ENCODE peak calls at places on chromosomes 13 and 19, in four cellular contexts. J is AG04449, N is activated B cell treated with CpG ODN at 0.5 μM for 24 hours, X is transverse colon. L is an unnamed sample.

GRCh38 chr19:17243340-17243853 is 2.3 kb downstream of the NR2F6 start:
- DNase-seq in J (no peak), N (no peak), X (peak), L (no peak)

GRCh38 chr19:19597809-19598306 is 20.6 kb downstream of the PBX4 start:
- DNase-seq in X (no peak), N (no peak), J (no peak), L (no peak)

GRCh38 chr13:56975647-56976046 is 165.1 kb upstream of the PRR20A start:
- DNase-seq in J (no peak), N (no peak), X (no peak), L (no peak)

GRCh38 chr13:106446011-106446410 is 89.5 kb downstream of the EFNB2 start:
- DNase-seq in J (no peak), X (no peak), N (no peak), L (no peak)

GRCh38 chr19:28546148-28546685 is 666.7 kb downstream of the UQCRFS1 start:
- DNase-seq in J (no peak), N (no peak), X (no peak), L (no peak)

GRCh38 chr13:106213028-106213427 is 322.4 kb downstream of the EFNB2 start:
- DNase-seq in N (no peak), X (no peak), J (no peak), L (no peak)

GRCh38 chr13:110949116-110949515 is 34.2 kb upstream of the ANKRD10 start:
- DNase-seq in J (no peak), X (no peak), N (no peak), L (no peak)

GRCh38 chr19:2906631-2907195 is 6.0 kb downstream of the ZNF57 start:
- DNase-seq in X (no peak), N (no peak), J (no peak), L (no peak)

GRCh38 chr19:12703056-12703455 is 6.6 kb upstream of the FBXW9 start:
- DNase-seq in N (no peak), J (no peak), X (no peak), L (no peak)

GRCh38 chr13:75705395-75705794 is 69.3 kb downstream of the LMO7 start:
- DNase-seq in N (no peak), X (no peak), J (no peak), L (no peak)

GRCh38 chr19:11331502-11331901 is 8.0 kb downstream of the RAB3D start:
- DNase-seq in N (no peak), J (no peak), X (no peak), L (no peak)

GRCh38 chr13:48132961-48133360 is 38.1 kb upstream of the MED4 start:
- DNase-seq in N (no peak), X (no peak), J (no peak), L (no peak)

GRCh38 chr13:61531383-61532065 is 115.9 kb upstream of the PCDH20 start:
- DNase-seq in X (no peak), N (no peak), J (no peak), L (no peak)

GRCh38 chr13:42760949-42761348 is 20.4 kb upstream of the FAM216B start:
- DNase-seq in N (no peak), J (no peak), X (no peak), L (no peak)

GRCh38 chr13:71643466-71643865 is 223.5 kb downstream of the DACH1 start:
- DNase-seq in X (no peak), J (no peak), N (no peak), L (no peak)

GRCh38 chr13:94968040-94968756 is 255.9 kb upstream of the SOX21 start:
- DNase-seq in X (no peak), N (no peak), J (no peak), L (no peak)

GRCh38 chr19:9917322-9917721 is 19.0 kb downstream of the OLFM2 start:
- DNase-seq in J (no peak), X (no peak), N (no peak), L (no peak)

GRCh38 chr19:38682872-38683392 is 35.5 kb downstream of the ACTN4 start:
- DNase-seq in X (no peak), N (no peak), J (no peak), L (no peak)

GRCh38 chr13:48562296-48563066 is 29.6 kb upstream of the RCBTB2 start:
- DNase-seq in X (peak), N (no peak), J (no peak), L (no peak)

GRCh38 chr13:36362251-36362650 is 16.1 kb upstream of the SPART start:
- DNase-seq in N (no peak), J (no peak), X (no peak), L (no peak)

GRCh38 chr19:39829702-39830275 is 4.2 kb downstream of the DYRK1B start:
- DNase-seq in J (no peak), N (no peak), X (no peak), L (peak)

GRCh38 chr13:31038834-31039552 is 106.5 kb downstream of the TEX26 start:
- DNase-seq in J (no peak), N (no peak), X (no peak), L (no peak)

GRCh38 chr19:3163943-3164342 is 14.6 kb upstream of the S1PR4 start:
- DNase-seq in J (no peak), N (no peak), X (no peak), L (no peak)

GRCh38 chr19:16670291-16670690 is 9.4 kb downstream of the TMEM38A start:
- DNase-seq in J (no peak), N (no peak), X (no peak), L (no peak)

GRCh38 chr13:39364797-39365468 is 238.1 kb downstream of the LHFPL6 start:
- DNase-seq in N (no peak), J (no peak), X (no peak), L (no peak)

GRCh38 chr19:40549007-40549708 is 27.5 kb upstream of the SHKBP1 start:
- DNase-seq in X (peak), N (peak), J (no peak), L (no peak)

GRCh38 chr19:1237754-1238372 is at the start of gene CBARP:
- DNase-seq in X (no peak), N (peak), J (no peak), L (no peak)

GRCh38 chr19:16851031-16851712 is 22.0 kb downstream of the SIN3B start:
- DNase-seq in X (no peak), N (no peak), J (no peak), L (no peak)

GRCh38 chr13:47463726-47464125 is 537.3 kb downstream of the SUCLA2 start:
- DNase-seq in J (no peak), N (no peak), X (no peak), L (no peak)

DNA sequence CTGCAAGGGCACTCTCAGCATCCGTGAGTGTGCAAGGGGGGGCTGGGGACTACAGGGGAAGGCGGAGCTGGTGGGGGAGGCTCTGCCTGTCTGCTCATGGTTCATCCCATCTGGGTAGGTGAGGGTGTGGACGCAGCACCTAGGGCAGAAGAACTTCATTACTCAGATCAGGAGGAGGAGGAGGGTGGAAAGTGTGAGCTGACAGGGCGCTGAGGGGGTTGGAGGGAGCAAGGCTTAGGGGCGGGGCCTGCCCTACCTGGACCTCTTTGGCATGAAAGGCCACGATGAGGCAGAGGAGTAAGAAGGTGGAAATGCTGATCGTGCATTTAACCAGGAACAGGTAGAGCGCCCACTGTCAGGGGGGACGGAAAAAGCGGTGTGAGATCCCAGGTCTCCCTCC is 4.5 kb downstream of the KCNN4 start:
- DNase-seq in N (no peak), X (no peak), J (no peak), L (no peak)
- TF ChIP-seq CTCF in N (no peak), X (no peak), J (no peak), L (no peak)

DNA sequence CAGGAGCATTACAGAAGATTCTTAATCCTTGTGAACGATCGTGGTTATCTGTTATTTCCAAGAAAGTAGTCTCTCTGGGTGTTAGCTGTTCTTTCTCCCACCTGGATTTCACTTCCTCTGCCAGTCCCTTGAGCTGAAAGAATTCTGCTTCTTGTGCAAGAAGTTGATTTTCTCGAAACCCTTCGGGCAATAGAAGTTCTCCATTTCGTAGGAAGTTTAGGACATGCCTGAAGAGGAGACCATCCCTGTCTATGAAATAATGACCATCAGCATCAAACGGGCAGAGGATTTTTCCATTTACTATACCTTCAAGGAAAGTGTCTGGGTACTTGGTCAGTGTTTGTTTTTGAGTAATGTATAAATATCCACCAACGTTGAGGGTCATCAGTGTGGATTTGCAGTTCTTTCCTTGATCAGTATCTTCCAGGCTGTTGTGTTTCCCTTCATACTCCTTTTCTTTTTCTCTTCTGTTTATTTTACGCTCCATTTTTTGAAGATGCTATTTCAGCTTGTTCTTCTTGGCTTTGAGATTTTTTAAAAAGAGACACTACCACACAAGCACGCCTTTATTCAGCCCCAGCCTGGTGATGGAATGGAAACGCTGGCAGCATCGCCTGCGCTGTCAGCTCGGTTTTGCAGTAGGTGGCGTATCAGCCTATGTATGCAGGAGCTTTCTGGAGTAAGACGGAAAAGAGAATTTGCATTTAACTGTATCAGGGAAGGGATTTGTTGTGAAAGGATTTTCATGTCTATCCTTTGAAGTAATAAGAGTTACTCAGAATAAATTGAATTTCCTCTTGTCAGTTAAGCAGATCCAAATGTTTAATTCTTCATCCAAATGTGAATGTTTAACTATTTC is 6.5 kb downstream of the KCTD4 start:
- DNase-seq in N (no peak), X (peak), J (no peak), L (no peak)
- TF ChIP-seq CTCF in N (no peak), X (no peak), J (no peak), L (no peak)

DNA sequence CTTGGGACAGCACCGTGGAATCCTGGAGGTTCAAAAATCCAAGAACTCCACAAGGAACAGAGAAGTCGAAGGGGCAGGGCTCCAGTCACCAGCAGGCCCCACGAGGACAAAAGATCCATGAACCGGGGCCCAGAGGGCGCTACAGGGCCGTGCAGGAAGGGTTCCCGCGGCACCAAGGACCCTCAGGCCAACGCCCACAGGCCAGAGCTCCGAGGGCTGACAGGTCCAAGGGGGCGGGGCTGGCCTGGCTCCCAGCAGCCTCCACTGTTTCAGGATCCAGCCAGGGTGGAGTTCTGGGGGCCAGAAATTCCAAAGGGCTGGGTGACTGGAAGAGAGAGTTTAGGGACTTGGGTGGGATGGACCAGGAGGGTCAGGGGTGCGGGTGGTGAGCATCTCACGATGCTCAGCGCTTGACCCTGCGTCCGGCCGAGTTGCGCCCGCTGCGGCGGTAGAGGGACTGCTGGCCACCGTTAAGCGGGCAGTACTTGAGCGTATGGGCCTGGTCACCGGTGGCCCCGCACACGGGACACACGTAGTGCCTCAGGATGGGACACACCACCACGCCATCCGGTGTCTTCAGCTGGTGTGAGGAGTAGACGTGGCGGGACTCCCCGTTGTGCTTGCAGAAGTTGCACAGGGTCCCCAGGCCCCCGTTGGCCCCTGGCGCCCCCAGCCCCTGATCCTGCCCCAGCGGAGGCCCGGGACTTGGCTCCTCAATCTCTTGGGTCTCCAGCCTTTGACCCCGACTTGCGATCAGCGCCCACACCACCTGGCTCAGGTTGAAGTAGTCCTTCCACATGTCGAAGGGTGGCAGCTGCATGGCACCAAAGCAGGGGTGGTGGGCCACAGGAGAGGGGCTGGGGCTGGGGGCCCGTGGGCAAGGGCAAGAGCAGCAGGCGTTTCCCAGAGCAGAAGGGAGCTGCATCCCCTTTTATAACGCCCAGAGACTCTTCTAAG is at the start of gene NANOS2:
- DNase-seq in N (no peak), J (no peak), X (no peak), L (no peak)
- TF ChIP-seq CTCF in N (no peak), J (no peak), X (no peak), L (no peak)

GRCh38 chr19:48203794-48204628 is 33.5 kb downstream of the ZSWIM9 start:
- DNase-seq in X (peak), N (peak), J (peak), L (peak)
- TF ChIP-seq CTCF in X (no peak), N (no peak), J (no peak), L (no peak)

GRCh38 chr19:51520710-51521109 is 10.8 kb downstream of the SIGLEC6 start:
- DNase-seq in J (no peak), X (no peak), N (no peak), L (no peak)

GRCh38 chr19:51521796-51522195 is 9.7 kb downstream of the SIGLEC6 start:
- DNase-seq in N (no peak), X (no peak), J (no peak), L (no peak)

GRCh38 chr19:51524661-51525264 is 6.7 kb downstream of the SIGLEC6 start:
- DNase-seq in N (no peak), J (no peak), X (no peak), L (no peak)

GRCh38 chr19:51525731-51526130 is 5.7 kb downstream of the SIGLEC6 start:
- DNase-seq in X (no peak), N (no peak), J (no peak), L (no peak)

GRCh38 chr19:51521357-51521756 is 10.1 kb downstream of the SIGLEC6 start:
- DNase-seq in J (no peak), X (no peak), N (no peak), L (no peak)
- TF ChIP-seq CTCF in J (no peak), X (no peak), N (no peak), L (no peak)

GRCh38 chr19:4624733-4625362 is 14.5 kb upstream of the TNFAIP8L1 start:
- DNase-seq in J (no peak), N (no peak), X (no peak), L (no peak)
- TF ChIP-seq CTCF in J (peak), N (no peak), X (no peak), L (no peak)

DNA sequence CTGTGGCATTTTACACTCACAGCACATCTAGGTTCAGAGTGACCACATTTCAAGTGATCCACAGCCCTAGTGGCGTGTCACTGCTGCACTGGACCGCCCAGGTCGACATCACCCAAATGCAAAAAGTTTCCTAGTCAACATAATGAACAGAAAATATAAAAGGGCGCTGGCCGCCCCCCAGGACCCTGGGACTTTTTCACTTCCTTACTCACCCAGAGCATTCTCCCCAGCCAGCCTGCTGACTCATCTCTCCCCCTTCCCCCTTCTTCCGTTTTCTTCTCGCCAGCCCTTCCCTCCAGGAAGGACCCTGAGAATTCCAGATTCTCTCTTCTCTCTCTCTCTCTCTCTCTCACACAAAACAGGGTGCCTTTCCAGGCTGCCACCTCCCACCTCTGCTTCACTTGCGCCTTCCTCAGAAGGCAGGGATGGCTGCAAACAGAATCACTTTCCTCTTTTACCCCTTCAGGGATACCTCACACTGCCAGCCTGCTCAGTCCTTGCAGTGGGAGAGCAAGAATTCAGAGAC is 21.0 kb upstream of the GRWD1 start:
- DNase-seq in X (no peak), J (no peak), N (no peak), L (no peak)
- TF ChIP-seq CTCF in X (no peak), J (no peak), N (no peak), L (no peak)

L was measured in CD14-positive monocyte.